ENCODE peak calls at places on chromosomes 6 and 20, in four cellular contexts. C is fibroblast of lung, A is HepG2, W is HCT116. M is an unnamed sample. For H3K79me2, the result is how much of the 10 kb centered on the place peaks cover.

GRCh38 chr6:134722996-134723871 is 226.7 kb downstream of the ALDH8A1 start:
- DNase-seq in C (no peak), W (no peak), A (no peak), M (no peak)

GRCh38 chr20:6562111-6562510 is 205.4 kb upstream of the BMP2 start:
- DNase-seq in A (no peak), C (peak), W (no peak), M (peak)

GRCh38 chr20:38034108-38034649 is 633 bp downstream of the RPRD1B start:
- DNase-seq in A (no peak), C (peak), W (no peak), M (peak)

GRCh38 chr20:21246143-21246542 is 57.0 kb upstream of the XRN2 start:
- DNase-seq in C (no peak), A (no peak), W (no peak), M (no peak)

GRCh38 chr6:36668601-36669390 is 9.7 kb upstream of the CDKN1A start:
- DNase-seq in A (no peak), C (no peak), W (no peak), M (no peak)

GRCh38 chr20:33130553-33130952 is 37.4 kb upstream of the BPIFA2 start:
- DNase-seq in A (no peak), W (no peak), C (peak), M (peak)

GRCh38 chr6:156166093-156166492 is 611.1 kb upstream of the ARID1B start:
- DNase-seq in C (no peak), A (no peak), W (no peak), M (no peak)

GRCh38 chr6:147604373-147604772 is 95.9 kb downstream of the SAMD5 start:
- DNase-seq in A (no peak), W (no peak), C (peak), M (no peak)

GRCh38 chr6:168516941-168517741 is 76.2 kb downstream of the SMOC2 start:
- DNase-seq in A (no peak), W (no peak), C (no peak), M (no peak)

GRCh38 chr6:15062311-15063252 is 183.3 kb upstream of the JARID2 start:
- DNase-seq in W (no peak), A (no peak), C (peak), M (peak)

GRCh38 chr6:138007014-138007472 is 100.2 kb downstream of the PERP start:
- DNase-seq in A (peak), W (peak), C (peak), M (peak)

GRCh38 chr6:31308050-31308844 is 36.4 kb upstream of the HLA-C start:
- DNase-seq in W (no peak), C (no peak), A (no peak), M (peak)

GRCh38 chr6:157503018-157503747 is 122.2 kb downstream of the ZDHHC14 start:
- DNase-seq in C (no peak), W (no peak), A (no peak), M (no peak)

GRCh38 chr6:122806290-122806689 is 17.2 kb downstream of the SMPDL3A start:
- DNase-seq in W (no peak), A (no peak), C (no peak), M (no peak)

GRCh38 chr20:13059398-13060136 is 50.8 kb downstream of the SPTLC3 start:
- DNase-seq in W (no peak), A (no peak), C (no peak), M (no peak)

GRCh38 chr20:64205611-64206026 is 41.4 kb downstream of the MYT1 start:
- DNase-seq in C (no peak), A (no peak), W (no peak), M (peak)

GRCh38 chr20:37734228-37734980 is 40.6 kb downstream of the CTNNBL1 start:
- DNase-seq in C (peak), A (no peak), W (no peak), M (no peak)

GRCh38 chr20:63107449-63108200 is 100.9 kb upstream of the BHLHE23 start:
- DNase-seq in W (no peak), A (no peak), C (no peak), M (no peak)

GRCh38 chr20:23586735-23587525 is 18.6 kb upstream of the CST9L start:
- DNase-seq in A (peak), W (no peak), C (no peak), M (peak)
- H3K27ac ChIP-seq in A (peak), W (no peak), C (no peak), M (no peak)

GRCh38 chr6:63685453-63686379 is 50.1 kb downstream of the PHF3 start:
- DNase-seq in A (no peak), C (no peak), W (no peak), M (no peak)

GRCh38 chr6:63677282-63677681 is 41.7 kb downstream of the PHF3 start:
- DNase-seq in W (no peak), C (no peak), A (peak), M (no peak)

GRCh38 chr6:63683071-63683603 is 47.5 kb downstream of the PHF3 start:
- DNase-seq in A (no peak), W (no peak), C (no peak), M (no peak)
- H3K79me2 ChIP-seq in A (half or more), W (under half), C (under half), M (under half)

GRCh38 chr20:460707-461106 is 1.6 kb downstream of the TBC1D20 start:
- DNase-seq in C (peak), W (no peak), A (peak), M (peak)

GRCh38 chr20:461254-462198 is 807 bp downstream of the TBC1D20 start:
- DNase-seq in W (no peak), A (no peak), C (peak), M (peak)

GRCh38 chr20:458766-459165 is 3.6 kb downstream of the TBC1D20 start:
- DNase-seq in A (no peak), C (no peak), W (no peak), M (no peak)

GRCh38 chr20:460180-460579 is 2.2 kb downstream of the TBC1D20 start:
- DNase-seq in W (no peak), C (no peak), A (peak), M (no peak)

DNA sequence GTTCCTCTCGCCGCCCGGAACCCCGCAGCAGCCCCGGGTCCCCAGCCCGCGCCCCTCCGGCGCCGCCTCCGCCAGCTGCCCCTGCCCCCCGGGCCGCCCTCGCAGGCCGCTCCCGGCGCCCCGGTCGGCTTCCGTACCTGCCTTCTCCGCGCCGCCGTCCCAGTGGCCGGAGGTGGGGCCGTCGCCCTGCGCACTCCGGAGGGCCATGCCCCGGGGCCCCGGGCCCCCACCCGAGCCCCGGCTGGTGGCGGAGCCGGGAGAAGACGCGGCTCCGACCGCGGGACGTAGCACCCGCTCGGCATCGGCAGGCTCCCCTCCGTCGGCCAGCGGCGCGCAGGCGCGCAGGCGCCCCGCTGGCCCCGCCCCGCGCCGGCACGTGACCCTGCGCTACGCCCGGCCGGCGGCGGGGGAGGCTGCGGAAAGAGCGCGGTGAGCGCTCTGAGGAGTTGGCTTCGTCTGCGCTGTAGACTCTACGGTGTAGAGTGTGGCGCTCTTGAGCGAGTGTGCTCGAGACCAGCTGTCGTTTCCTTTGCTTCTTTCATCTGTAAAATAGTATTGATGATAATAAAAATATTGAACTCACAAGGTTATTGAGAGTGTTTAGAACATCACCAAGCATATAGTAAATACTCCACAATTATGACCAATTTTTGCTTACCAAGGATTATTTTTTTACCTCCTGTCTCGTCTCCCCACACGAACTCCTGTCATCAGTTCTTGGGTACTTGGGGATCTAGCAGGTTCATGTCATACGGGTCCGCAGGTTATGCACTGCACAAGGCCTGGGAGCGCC is at the start of gene TBC1D20:
- DNase-seq in C (peak), W (peak), A (peak), M (peak)
- H3K27ac ChIP-seq in C (peak), W (peak), A (peak), M (peak)

DNA sequence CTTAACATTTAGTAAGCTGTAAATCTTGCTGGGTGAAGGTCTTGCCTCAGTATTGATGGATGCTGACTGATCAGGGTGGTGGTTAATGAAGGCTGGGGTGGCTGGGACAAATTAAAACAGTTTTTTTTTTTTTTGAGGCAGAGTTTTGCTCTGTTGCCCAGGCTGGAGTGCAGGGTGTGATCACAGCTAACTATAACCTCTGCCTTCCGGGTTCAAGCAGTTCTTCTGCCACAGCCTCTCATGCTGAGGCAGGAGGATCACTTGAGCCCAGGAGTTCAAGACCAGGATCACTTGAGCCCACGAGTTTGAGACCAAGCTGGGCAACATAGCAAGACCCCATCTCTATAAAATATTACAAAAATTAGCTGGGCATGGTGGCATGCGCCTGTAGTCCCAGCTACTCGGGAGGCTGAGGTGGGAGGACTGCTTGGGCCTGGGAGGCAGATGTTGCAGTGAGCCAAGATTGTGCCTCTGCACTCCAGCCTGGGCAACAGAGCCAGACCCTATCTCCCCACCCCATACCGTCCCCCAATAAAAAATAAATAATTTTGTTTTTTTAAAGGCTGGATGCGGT is 67.2 kb downstream of the NCOA3 start:
- DNase-seq in C (no peak), A (no peak), W (no peak), M (no peak)
- H3K79me2 ChIP-seq in C (under half), A (half or more), W (under half), M (half or more)

M was measured in mammary epithelial cell.